ENCODE peak calls at places on chromosomes 1 and 21, in nine cellular contexts. J, X, D, S, L, A, Y, W and G are unnamed samples.

GRCh38 chr21:42863504-42863870 is 15.9 kb downstream of the WDR4 start:
- DNase-seq in D (no peak), Y (no peak), A (no peak), W (no peak), S (no peak), J (no peak), L (no peak), X (no peak), G (no peak)

GRCh38 chr1:19815801-19816736 is 986 bp upstream of the RNF186 start:
- DNase-seq in D (no peak), L (no peak), X (no peak), W (no peak), S (no peak), A (no peak), Y (no peak), J (no peak), G (no peak)

GRCh38 chr1:230415405-230416119 is 10.6 kb downstream of the PGBD5 start:
- DNase-seq in A (no peak), S (no peak), D (no peak), X (no peak), J (no peak), W (no peak), L (no peak), Y (no peak), G (peak; percentile 82)

GRCh38 chr1:21239181-21239580 is 51.1 kb downstream of the ECE1 start:
- DNase-seq in Y (no peak), D (no peak), J (no peak), A (no peak), X (peak; percentile 60), W (no peak), S (no peak), L (no peak), G (no peak)

GRCh38 chr1:234973426-234974250 is 155.0 kb downstream of the TOMM20 start:
- DNase-seq in A (no peak), X (no peak), J (no peak), D (no peak), Y (no peak), W (no peak), S (no peak), L (no peak), G (no peak)

GRCh38 chr1:246492611-246493245 is 14.4 kb downstream of the SMYD3 start:
- DNase-seq in L (no peak), Y (peak; percentile 39), X (peak; percentile 56), A (peak; percentile 48), J (peak; percentile 83), S (peak; percentile 66), D (peak; percentile 44), W (no peak), G (peak; percentile 76)

GRCh38 chr1:41674501-41674900 is 190.0 kb upstream of the EDN2 start:
- DNase-seq in J (no peak), D (no peak), Y (no peak), W (no peak), A (no peak), X (no peak), L (no peak), S (no peak), G (no peak)

GRCh38 chr1:32186077-32186476 is 6.6 kb downstream of the TXLNA start:
- DNase-seq in D (no peak), L (no peak), W (no peak), J (no peak), Y (no peak), X (no peak), A (no peak), S (no peak), G (no peak)

GRCh38 chr1:117178756-117179155 is 32.0 kb downstream of the VTCN1 start:
- DNase-seq in D (no peak), W (no peak), X (no peak), Y (no peak), S (no peak), A (no peak), L (no peak), J (no peak), G (no peak)

GRCh38 chr1:115426271-115426771 is 88.3 kb upstream of the NGF start:
- DNase-seq in Y (no peak), L (no peak), D (peak; percentile 76), S (peak; percentile 89), W (no peak), A (no peak), X (peak; percentile 35), J (peak; percentile 58), G (no peak)

GRCh38 chr1:37131281-37131680 is 97.0 kb upstream of the GRIK3 start:
- DNase-seq in D (no peak), W (no peak), X (no peak), A (no peak), S (no peak), L (no peak), Y (no peak), J (no peak), G (no peak)

GRCh38 chr21:27164208-27165172 is 197.6 kb upstream of the ADAMTS5 start:
- DNase-seq in J (no peak), Y (no peak), S (no peak), X (no peak), A (no peak), D (no peak), W (no peak), L (no peak), G (no peak)

GRCh38 chr1:55826413-55827080 is 611.4 kb upstream of the USP24 start:
- DNase-seq in J (no peak), W (no peak), Y (no peak), D (no peak), L (no peak), A (no peak), S (no peak), X (no peak), G (no peak)

GRCh38 chr1:172230526-172230925 is 190.0 kb upstream of the C1orf105 start:
- DNase-seq in L (no peak), A (no peak), J (no peak), X (no peak), D (no peak), S (no peak), W (no peak), Y (no peak), G (no peak)

GRCh38 chr1:14969006-14969405 is 184.5 kb upstream of the TMEM51 start:
- DNase-seq in L (peak; percentile 43), Y (no peak), A (no peak), W (no peak), J (no peak), S (no peak), D (no peak), X (no peak), G (no peak)

GRCh38 chr21:30243691-30244090 is 27.8 kb upstream of the CLDN8 start:
- DNase-seq in W (no peak), Y (no peak), A (no peak), J (no peak), D (no peak), X (no peak), L (no peak), S (no peak), G (no peak)

GRCh38 chr1:21307663-21308062 is 17.4 kb upstream of the ECE1 start:
- DNase-seq in S (no peak), X (no peak), D (no peak), A (no peak), W (no peak), Y (no peak), L (no peak), J (no peak), G (peak; percentile 77)

GRCh38 chr1:69553726-69554125 is 14.0 kb upstream of the LRRC7 start:
- DNase-seq in J (no peak), L (no peak), X (no peak), S (no peak), W (no peak), Y (no peak), A (no peak), D (no peak), G (no peak)

GRCh38 chr1:69551476-69552324 is 16.0 kb upstream of the LRRC7 start:
- DNase-seq in X (no peak), D (no peak), L (no peak), S (no peak), W (no peak), A (no peak), Y (no peak), J (no peak), G (no peak)
- H3K4me3 ChIP-seq in X (no peak overlapping the region), D (no peak overlapping the region), L (no peak overlapping the region), S (no peak overlapping the region), W (no peak overlapping the region), A (no peak overlapping the region), Y (no peak overlapping the region), J (no peak overlapping the region), G (no peak overlapping the region)

GRCh38 chr1:214583824-214584554 is 19.0 kb upstream of the CENPF start:
- DNase-seq in D (no peak), A (no peak), L (no peak), X (no peak), W (no peak), J (no peak), Y (no peak), S (no peak), G (no peak)
- H3K4me3 ChIP-seq in D (no peak overlapping the region), A (no peak overlapping the region), L (no peak overlapping the region), X (no peak overlapping the region), W (no peak overlapping the region), J (no peak overlapping the region), Y (no peak overlapping the region), S (no peak overlapping the region), G (no peak overlapping the region)

GRCh38 chr1:219188331-219188803 is 14.7 kb downstream of the LYPLAL1 start:
- DNase-seq in D (no peak), Y (no peak), W (no peak), X (no peak), S (no peak), J (no peak), L (no peak), A (no peak), G (no peak)
- H3K4me3 ChIP-seq in D (no peak overlapping the region), Y (no peak overlapping the region), W (no peak overlapping the region), X (no peak overlapping the region), S (no peak overlapping the region), J (no peak overlapping the region), L (no peak overlapping the region), A (no peak overlapping the region), G (no peak overlapping the region)

GRCh38 chr1:118981436-118981835 is 6.7 kb downstream of the TBX15 start:
- DNase-seq in S (no peak), L (no peak), A (no peak), Y (no peak), D (no peak), X (no peak), W (no peak), J (no peak), G (no peak)

GRCh38 chr1:118983558-118984021 is 4.6 kb downstream of the TBX15 start:
- DNase-seq in A (no peak), Y (no peak), L (no peak), W (no peak), J (no peak), S (peak; percentile 82), X (no peak), D (no peak), G (peak; percentile 10)

GRCh38 chr1:118984086-118984989 is 3.8 kb downstream of the TBX15 start:
- DNase-seq in L (no peak), A (no peak), X (no peak), D (no peak), Y (no peak), W (peak; percentile 81), S (peak; percentile 73), J (peak; percentile 49), G (peak; percentile 32)

GRCh38 chr1:118982281-118982680 is 5.9 kb downstream of the TBX15 start:
- DNase-seq in X (no peak), D (no peak), J (no peak), W (no peak), A (no peak), S (no peak), Y (no peak), L (no peak), G (peak; percentile 3)

GRCh38 chr1:118982816-118983557 is 5.2 kb downstream of the TBX15 start:
- DNase-seq in L (no peak), S (no peak), W (no peak), X (no peak), Y (no peak), A (no peak), J (no peak), D (no peak), G (peak; percentile 11)
- H3K4me3 ChIP-seq in L (no peak overlapping the region), S (peak overlapping the region; percentile 63), W (peak overlapping the region; percentile 51), X (no peak overlapping the region), Y (no peak overlapping the region), A (no peak overlapping the region), J (no peak overlapping the region), D (no peak overlapping the region), G (no peak overlapping the region)